ENCODE peak calls at places on chromosomes 6 and 20, in eight cellular contexts. One of them, this sample, is unnamed.

GRCh38 chr20:44967207-44967807 is 995 bp downstream of the STK4 start:
- DNase-seq in body of pancreas: no peak
- DNase-seq in colonic mucosa: peak; percentile 49
- DNase-seq in cardiac muscle cell: no peak
- DNase-seq in AG04450: no peak
- DNase-seq in fibroblast of the aortic adventitia: peak; percentile 4
- DNase-seq in fibroblast of lung: no peak
- DNase-seq in cardiac fibroblast: no peak
- DNase-seq in this sample: peak; percentile 23

GRCh38 chr6:91572855-91573254 is 986.0 kb upstream of the MAP3K7 start:
- DNase-seq in fibroblast of lung: no peak
- DNase-seq in cardiac fibroblast: no peak
- DNase-seq in fibroblast of the aortic adventitia: no peak
- DNase-seq in colonic mucosa: no peak
- DNase-seq in cardiac muscle cell: no peak
- DNase-seq in AG04450: no peak
- DNase-seq in body of pancreas: no peak
- DNase-seq in this sample: no peak

GRCh38 chr20:32444474-32445220 is 86.5 kb downstream of the ASXL1 start:
- DNase-seq in body of pancreas: no peak
- DNase-seq in fibroblast of the aortic adventitia: no peak
- DNase-seq in fibroblast of lung: no peak
- DNase-seq in cardiac fibroblast: no peak
- DNase-seq in colonic mucosa: no peak
- DNase-seq in AG04450: no peak
- DNase-seq in cardiac muscle cell: no peak
- DNase-seq in this sample: no peak

GRCh38 chr20:61737346-61737745 is 328.3 kb downstream of the TAF4 start:
- DNase-seq in cardiac muscle cell: no peak
- DNase-seq in fibroblast of the aortic adventitia: no peak
- DNase-seq in AG04450: no peak
- DNase-seq in colonic mucosa: no peak
- DNase-seq in fibroblast of lung: no peak
- DNase-seq in body of pancreas: no peak
- DNase-seq in cardiac fibroblast: no peak
- DNase-seq in this sample: no peak

GRCh38 chr6:156686429-156686939 is 90.7 kb upstream of the ARID1B start:
- DNase-seq in fibroblast of the aortic adventitia: peak; percentile 73
- DNase-seq in body of pancreas: peak; percentile 53
- DNase-seq in colonic mucosa: no peak
- DNase-seq in AG04450: no peak
- DNase-seq in cardiac muscle cell: peak; percentile 65
- DNase-seq in cardiac fibroblast: peak; percentile 61
- DNase-seq in fibroblast of lung: peak; percentile 60
- DNase-seq in this sample: peak; percentile 51

GRCh38 chr6:85679445-85680123 is 36.9 kb upstream of the SYNCRIP start:
- DNase-seq in colonic mucosa: no peak
- DNase-seq in fibroblast of the aortic adventitia: no peak
- DNase-seq in body of pancreas: no peak
- DNase-seq in cardiac fibroblast: peak; percentile 28
- DNase-seq in AG04450: no peak
- DNase-seq in cardiac muscle cell: no peak
- DNase-seq in fibroblast of lung: no peak
- DNase-seq in this sample: no peak

GRCh38 chr6:71513036-71513435 is 224.4 kb downstream of the OGFRL1 start:
- DNase-seq in fibroblast of the aortic adventitia: no peak
- DNase-seq in body of pancreas: no peak
- DNase-seq in cardiac fibroblast: no peak
- DNase-seq in colonic mucosa: no peak
- DNase-seq in fibroblast of lung: no peak
- DNase-seq in AG04450: no peak
- DNase-seq in cardiac muscle cell: no peak
- DNase-seq in this sample: no peak

GRCh38 chr6:72619883-72620696 is 1.8 kb upstream of the KCNQ5 start:
- DNase-seq in fibroblast of lung: peak; percentile 59
- DNase-seq in cardiac muscle cell: peak; percentile 76
- DNase-seq in AG04450: no peak
- DNase-seq in colonic mucosa: peak; percentile 19
- DNase-seq in body of pancreas: peak; percentile 20
- DNase-seq in fibroblast of the aortic adventitia: peak; percentile 47
- DNase-seq in cardiac fibroblast: peak; percentile 25
- DNase-seq in this sample: peak; percentile 42

GRCh38 chr6:144918073-144918472 is 632.9 kb downstream of the UTRN start:
- DNase-seq in colonic mucosa: no peak
- DNase-seq in fibroblast of the aortic adventitia: no peak
- DNase-seq in fibroblast of lung: no peak
- DNase-seq in body of pancreas: no peak
- DNase-seq in cardiac fibroblast: no peak
- DNase-seq in AG04450: no peak
- DNase-seq in cardiac muscle cell: no peak
- DNase-seq in this sample: no peak

GRCh38 chr20:2756056-2756611 is 44.3 kb downstream of the CPXM1 start:
- DNase-seq in fibroblast of the aortic adventitia: peak; percentile 65
- DNase-seq in AG04450: peak; percentile 27
- DNase-seq in cardiac fibroblast: peak; percentile 66
- DNase-seq in colonic mucosa: no peak
- DNase-seq in fibroblast of lung: peak; percentile 24
- DNase-seq in body of pancreas: no peak
- DNase-seq in cardiac muscle cell: peak; percentile 63
- DNase-seq in this sample: peak; percentile 35

GRCh38 chr20:30486103-30486478 is 771.4 kb upstream of the DEFB115 start:
- DNase-seq in fibroblast of lung: peak; percentile 8
- DNase-seq in body of pancreas: no peak
- DNase-seq in cardiac muscle cell: no peak
- DNase-seq in fibroblast of the aortic adventitia: no peak
- DNase-seq in AG04450: no peak
- DNase-seq in colonic mucosa: no peak
- DNase-seq in cardiac fibroblast: no peak
- DNase-seq in this sample: no peak

GRCh38 chr6:32252326-32253009 is 28.6 kb upstream of the NOTCH4 start:
- DNase-seq in body of pancreas: no peak
- DNase-seq in AG04450: no peak
- DNase-seq in fibroblast of lung: peak; percentile 7
- DNase-seq in fibroblast of the aortic adventitia: no peak
- DNase-seq in cardiac muscle cell: no peak
- DNase-seq in cardiac fibroblast: no peak
- DNase-seq in colonic mucosa: no peak
- DNase-seq in this sample: no peak

GRCh38 chr6:170344631-170345576 is 38.3 kb downstream of the FAM120B start:
- DNase-seq in fibroblast of the aortic adventitia: peak; percentile 76
- DNase-seq in body of pancreas: no peak
- DNase-seq in colonic mucosa: no peak
- DNase-seq in fibroblast of lung: peak; percentile 71
- DNase-seq in cardiac fibroblast: peak; percentile 71
- DNase-seq in cardiac muscle cell: no peak
- DNase-seq in AG04450: no peak
- DNase-seq in this sample: peak; percentile 35

GRCh38 chr20:23103284-23104018 is 17.3 kb upstream of the CD93 start:
- DNase-seq in fibroblast of lung: no peak
- DNase-seq in colonic mucosa: no peak
- DNase-seq in fibroblast of the aortic adventitia: peak; percentile 46
- DNase-seq in cardiac fibroblast: peak; percentile 85
- DNase-seq in AG04450: no peak
- DNase-seq in body of pancreas: no peak
- DNase-seq in cardiac muscle cell: no peak
- DNase-seq in this sample: no peak

GRCh38 chr6:106084973-106085686 is 1.0 kb upstream of the PRDM1 start:
- DNase-seq in body of pancreas: no peak
- DNase-seq in fibroblast of lung: peak; percentile 40
- DNase-seq in cardiac muscle cell: no peak
- DNase-seq in AG04450: no peak
- DNase-seq in fibroblast of the aortic adventitia: no peak
- DNase-seq in colonic mucosa: no peak
- DNase-seq in cardiac fibroblast: peak; percentile 73
- DNase-seq in this sample: peak; percentile 74

GRCh38 chr6:6811151-6812002 is 222.9 kb downstream of the LY86 start:
- DNase-seq in fibroblast of lung: peak; percentile 74
- DNase-seq in cardiac muscle cell: no peak
- DNase-seq in cardiac fibroblast: peak; percentile 84
- DNase-seq in colonic mucosa: peak; percentile 81
- DNase-seq in body of pancreas: peak; percentile 64
- DNase-seq in fibroblast of the aortic adventitia: peak; percentile 58
- DNase-seq in AG04450: no peak
- DNase-seq in this sample: peak; percentile 33

GRCh38 chr6:45590225-45590624 is 212.5 kb upstream of the SUPT3H start:
- DNase-seq in colonic mucosa: no peak
- DNase-seq in fibroblast of lung: peak; percentile 93
- DNase-seq in AG04450: peak; percentile 63
- DNase-seq in cardiac muscle cell: no peak
- DNase-seq in fibroblast of the aortic adventitia: peak; percentile 59
- DNase-seq in cardiac fibroblast: peak; percentile 83
- DNase-seq in body of pancreas: no peak
- DNase-seq in this sample: peak; percentile 70

GRCh38 chr6:121436966-121437756 is 1.7 kb downstream of the GJA1 start:
- DNase-seq in AG04450: peak; percentile 11
- DNase-seq in cardiac fibroblast: peak; percentile 73
- DNase-seq in cardiac muscle cell: peak; percentile 64
- DNase-seq in fibroblast of the aortic adventitia: peak; percentile 72
- DNase-seq in fibroblast of lung: peak; percentile 68
- DNase-seq in body of pancreas: peak; percentile 38
- DNase-seq in colonic mucosa: no peak
- DNase-seq in this sample: peak; percentile 50

GRCh38 chr6:25329982-25330381 is 50.8 kb downstream of the CARMIL1 start:
- DNase-seq in cardiac muscle cell: no peak
- DNase-seq in AG04450: no peak
- DNase-seq in body of pancreas: no peak
- DNase-seq in cardiac fibroblast: no peak
- DNase-seq in fibroblast of lung: no peak
- DNase-seq in colonic mucosa: no peak
- DNase-seq in fibroblast of the aortic adventitia: no peak
- DNase-seq in this sample: no peak

GRCh38 chr6:37569999-37570776 is 70.5 kb upstream of the CCDC167 start:
- DNase-seq in fibroblast of lung: no peak
- DNase-seq in cardiac muscle cell: no peak
- DNase-seq in cardiac fibroblast: no peak
- DNase-seq in body of pancreas: no peak
- DNase-seq in AG04450: no peak
- DNase-seq in colonic mucosa: no peak
- DNase-seq in fibroblast of the aortic adventitia: no peak
- DNase-seq in this sample: no peak

DNA sequence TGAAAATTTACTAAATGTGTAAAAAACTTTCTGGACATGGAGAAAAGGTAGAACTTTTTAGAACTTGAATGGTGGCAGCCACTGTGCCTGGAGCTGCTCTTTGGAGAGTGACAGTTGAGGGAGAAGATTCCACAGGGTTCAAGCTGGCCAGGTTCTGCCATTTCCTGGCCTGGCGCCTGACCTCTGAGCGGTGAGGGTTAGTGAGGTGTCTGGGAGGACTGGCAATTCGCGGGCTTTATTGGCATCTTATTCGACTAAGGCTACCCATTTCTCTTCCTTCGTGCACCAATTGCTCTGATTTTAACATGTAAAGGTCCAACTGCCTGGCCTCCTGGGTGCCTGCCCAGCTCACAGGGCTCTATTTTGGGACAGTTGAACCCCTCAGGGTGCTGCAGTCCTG is 2.4 kb downstream of the SNAI1 start:
- DNase-seq in cardiac fibroblast: peak; percentile 18
- DNase-seq in body of pancreas: no peak
- DNase-seq in colonic mucosa: no peak
- DNase-seq in AG04450: no peak
- DNase-seq in cardiac muscle cell: no peak
- DNase-seq in fibroblast of lung: no peak
- DNase-seq in fibroblast of the aortic adventitia: no peak
- DNase-seq in this sample: no peak
- H3K4me3 ChIP-seq in cardiac fibroblast: peak overlapping the region; percentile 90
- H3K4me3 ChIP-seq in body of pancreas: no peak overlapping the region
- H3K4me3 ChIP-seq in colonic mucosa: no peak overlapping the region
- H3K4me3 ChIP-seq in AG04450: peak overlapping the region; percentile 93
- H3K4me3 ChIP-seq in cardiac muscle cell: no peak overlapping the region
- H3K4me3 ChIP-seq in fibroblast of lung: peak overlapping the region; percentile 71
- H3K4me3 ChIP-seq in fibroblast of the aortic adventitia: peak overlapping the region; percentile 98
- H3K4me3 ChIP-seq in this sample: peak overlapping the region; percentile 97

DNA sequence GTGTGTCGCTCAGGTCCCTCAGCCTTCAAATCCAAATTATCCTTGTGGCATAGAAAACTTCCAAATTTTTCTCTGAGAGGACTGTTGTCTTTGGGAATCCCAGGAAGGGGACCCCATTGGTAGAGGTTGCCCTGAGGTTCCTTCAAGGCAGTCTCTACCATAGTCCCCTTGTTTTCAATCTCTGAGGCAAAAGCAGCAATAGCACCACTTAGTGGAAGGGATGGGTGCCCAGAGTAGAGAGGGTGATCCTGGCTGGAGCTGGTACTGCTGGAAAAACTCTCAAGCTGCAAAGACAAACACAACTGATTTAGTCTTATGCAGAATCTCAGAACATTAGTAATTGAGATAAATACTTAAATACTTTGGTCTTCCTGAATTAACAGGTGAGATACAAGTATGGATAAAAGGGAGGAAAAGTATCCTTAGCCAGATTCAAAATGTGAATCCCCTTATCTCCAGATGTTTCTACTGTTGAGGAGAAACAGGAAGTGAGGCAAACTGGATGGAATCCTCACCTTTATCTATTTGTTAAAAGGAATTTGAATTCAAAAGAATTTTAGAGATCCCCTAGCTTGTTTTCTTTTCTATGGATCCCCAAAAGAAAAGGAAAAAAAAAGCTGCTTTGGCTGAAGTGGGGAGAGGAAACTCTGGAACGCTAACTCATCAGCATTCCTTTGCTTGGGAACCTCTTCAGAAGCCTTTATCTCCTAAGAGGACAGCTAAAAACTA is 13.4 kb downstream of the ZNF318 start:
- DNase-seq in body of pancreas: no peak
- DNase-seq in colonic mucosa: no peak
- DNase-seq in fibroblast of lung: peak; percentile 17
- DNase-seq in cardiac muscle cell: peak; percentile 39
- DNase-seq in fibroblast of the aortic adventitia: peak; percentile 42
- DNase-seq in AG04450: no peak
- DNase-seq in cardiac fibroblast: peak; percentile 19
- DNase-seq in this sample: peak; percentile 26
- TF ChIP-seq CTCF in body of pancreas: peak; percentile 17
- TF ChIP-seq CTCF in colonic mucosa: peak; percentile 32
- TF ChIP-seq CTCF in fibroblast of lung: no peak
- TF ChIP-seq CTCF in cardiac muscle cell: peak; percentile 42
- TF ChIP-seq CTCF in fibroblast of the aortic adventitia: peak; percentile 50
- TF ChIP-seq CTCF in AG04450: peak; percentile 18
- TF ChIP-seq CTCF in cardiac fibroblast: peak; percentile 36
- TF ChIP-seq CTCF in this sample: peak; percentile 44

DNA sequence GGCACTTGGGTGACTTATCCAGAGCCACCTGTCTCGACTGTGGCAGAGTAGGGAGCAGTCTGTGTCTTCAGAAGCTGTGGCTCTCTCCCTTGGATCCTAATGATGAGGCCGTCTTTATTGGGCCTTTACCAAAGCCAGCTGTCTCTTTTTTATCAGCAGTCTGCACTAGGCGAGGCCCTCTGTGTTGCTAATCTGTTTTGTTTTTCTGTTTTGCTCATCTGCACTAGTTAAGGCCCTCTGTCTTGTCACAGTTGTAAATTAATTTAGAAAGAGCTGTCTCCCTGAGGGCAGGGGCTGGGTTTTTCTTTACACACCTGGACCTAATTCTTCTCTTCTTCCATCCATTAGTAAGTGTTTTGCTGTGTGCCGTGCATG is 45.0 kb downstream of the CDS2 start:
- DNase-seq in fibroblast of lung: no peak
- DNase-seq in cardiac muscle cell: no peak
- DNase-seq in body of pancreas: no peak
- DNase-seq in fibroblast of the aortic adventitia: no peak
- DNase-seq in colonic mucosa: no peak
- DNase-seq in cardiac fibroblast: no peak
- DNase-seq in AG04450: no peak
- DNase-seq in this sample: no peak
- H3K4me3 ChIP-seq in fibroblast of lung: no peak overlapping the region
- H3K4me3 ChIP-seq in cardiac muscle cell: no peak overlapping the region
- H3K4me3 ChIP-seq in body of pancreas: no peak overlapping the region
- H3K4me3 ChIP-seq in fibroblast of the aortic adventitia: no peak overlapping the region
- H3K4me3 ChIP-seq in colonic mucosa: no peak overlapping the region
- H3K4me3 ChIP-seq in cardiac fibroblast: no peak overlapping the region
- H3K4me3 ChIP-seq in AG04450: no peak overlapping the region
- H3K4me3 ChIP-seq in this sample: no peak overlapping the region

GRCh38 chr6:12147557-12148316 is 135.6 kb downstream of the HIVEP1 start:
- DNase-seq in cardiac muscle cell: no peak
- DNase-seq in fibroblast of the aortic adventitia: peak; percentile 27
- DNase-seq in AG04450: no peak
- DNase-seq in fibroblast of lung: peak; percentile 40
- DNase-seq in colonic mucosa: no peak
- DNase-seq in body of pancreas: no peak
- DNase-seq in cardiac fibroblast: peak; percentile 32
- DNase-seq in this sample: peak; percentile 8
- TF ChIP-seq CTCF in cardiac muscle cell: no peak
- TF ChIP-seq CTCF in fibroblast of the aortic adventitia: peak; percentile 39
- TF ChIP-seq CTCF in AG04450: peak; percentile 45
- TF ChIP-seq CTCF in fibroblast of lung: peak; percentile 17
- TF ChIP-seq CTCF in colonic mucosa: no peak
- TF ChIP-seq CTCF in body of pancreas: no peak
- TF ChIP-seq CTCF in cardiac fibroblast: peak; percentile 39
- TF ChIP-seq CTCF in this sample: peak; percentile 38